ENCODE peak calls at places on chromosomes 6 and 20, in five cellular contexts. N is left lung, S is cardiac muscle cell, Q is endodermal cell, X is adrenal gland. J is an unnamed sample. For H3K4me1, the result is how much of the 10 kb centered on the place peaks cover.

GRCh38 chr20:45290677-45291355 is 15.8 kb upstream of the RBPJL start:
- DNase-seq in X (peak), Q (peak), S (peak), N (peak), J (peak)

GRCh38 chr6:169779896-169780295 is 28.5 kb downstream of the ERMARD start:
- DNase-seq in Q (no peak), N (no peak), S (no peak), X (no peak), J (no peak)

GRCh38 chr20:32562495-32562911 is 22.6 kb downstream of the NOL4L start:
- DNase-seq in N (peak), X (no peak), S (peak), Q (peak), J (no peak)

GRCh38 chr6:167402195-167402686 is 77.4 kb downstream of the TTLL2 start:
- DNase-seq in S (no peak), Q (peak), X (no peak), N (peak), J (no peak)

GRCh38 chr20:40694246-40694645 is 5.2 kb upstream of the MAFB start:
- DNase-seq in N (no peak), Q (no peak), S (no peak), X (no peak), J (no peak)

GRCh38 chr6:101918476-101918875 is 525.0 kb downstream of the GRIK2 start:
- DNase-seq in N (no peak), Q (no peak), X (no peak), S (no peak), J (no peak)

GRCh38 chr6:21636876-21637275 is 43.3 kb downstream of the SOX4 start:
- DNase-seq in X (no peak), N (no peak), Q (no peak), S (no peak), J (no peak)

GRCh38 chr20:23393999-23394775 is 27.1 kb downstream of the NAPB start:
- DNase-seq in N (no peak), X (no peak), Q (no peak), S (no peak), J (no peak)

GRCh38 chr6:105765239-105765638 is 320.9 kb upstream of the PRDM1 start:
- DNase-seq in N (no peak), Q (no peak), X (no peak), S (no peak), J (no peak)

GRCh38 chr6:105764318-105764717 is 321.8 kb upstream of the PRDM1 start:
- DNase-seq in Q (no peak), X (no peak), S (no peak), N (no peak), J (no peak)

GRCh38 chr6:105767541-105767940 is 318.6 kb upstream of the PRDM1 start:
- DNase-seq in Q (no peak), N (no peak), X (no peak), S (no peak), J (no peak)

GRCh38 chr6:105760746-105761145 is 325.4 kb upstream of the PRDM1 start:
- DNase-seq in Q (no peak), S (no peak), N (no peak), X (no peak), J (no peak)

DNA sequence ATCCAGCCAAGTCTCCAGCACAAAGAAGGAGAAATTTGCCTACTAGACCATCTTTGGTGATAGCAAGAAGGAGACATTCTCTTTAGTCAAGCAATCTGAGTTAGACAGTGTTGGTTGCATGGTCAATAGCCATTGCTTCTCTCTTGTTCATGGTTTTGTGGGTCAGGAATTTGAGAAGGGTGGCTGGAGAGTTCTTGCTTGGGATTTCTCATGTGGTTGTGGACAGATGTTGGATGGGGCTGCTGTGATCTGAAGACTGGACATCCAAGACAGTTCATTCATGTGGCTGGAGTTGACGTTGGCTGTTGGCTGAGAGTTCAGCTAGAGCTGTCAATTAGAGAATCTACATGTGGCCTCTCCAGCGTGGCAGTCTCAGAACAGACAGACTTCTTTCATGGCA is 322.3 kb upstream of the PRDM1 start:
- DNase-seq in Q (no peak), X (no peak), N (no peak), S (no peak), J (no peak)
- H3K4me1 ChIP-seq in Q (under half), X (under half), N (under half), S (under half), J (under half)

DNA sequence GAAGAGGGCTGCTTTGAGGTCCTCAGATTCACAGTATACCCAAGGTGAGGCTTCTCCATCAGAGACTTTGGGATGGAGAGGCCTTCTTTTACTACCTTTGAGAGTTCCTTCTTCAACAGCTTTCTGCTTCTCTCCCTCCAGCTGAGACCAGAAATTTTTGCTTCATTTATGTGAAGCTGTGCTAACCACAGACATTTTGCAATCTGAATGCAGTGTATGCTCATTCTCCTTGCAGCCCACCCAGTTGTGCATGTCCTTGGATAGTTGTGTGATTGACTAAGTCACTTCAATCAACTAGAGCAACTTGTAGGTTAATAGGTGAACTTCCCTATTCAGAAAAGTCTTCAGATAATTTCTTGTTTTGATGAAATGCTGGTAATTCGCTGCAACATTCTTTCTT is 20.1 kb downstream of the DCBLD1 start:
- DNase-seq in S (no peak), X (no peak), Q (no peak), N (no peak), J (no peak)
- H3K4me1 ChIP-seq in S (under half), X (under half), Q (under half), N (under half), J (under half)

GRCh38 chr20:50149481-50150254 is 3.9 kb downstream of the PEDS1 start:
- DNase-seq in N (peak), S (no peak), Q (no peak), X (no peak), J (no peak)
- H3K4me1 ChIP-seq in N (under half), S (under half), Q (under half), X (half or more), J (half or more)

GRCh38 chr6:44044940-44045671 is 82.1 kb downstream of the MRPL14 start:
- DNase-seq in N (no peak), Q (no peak), S (no peak), X (no peak), J (no peak)

GRCh38 chr6:44045672-44046015 is 81.6 kb downstream of the MRPL14 start:
- DNase-seq in S (no peak), N (no peak), Q (no peak), X (no peak), J (no peak)

GRCh38 chr6:44047801-44048200 is 79.5 kb downstream of the MRPL14 start:
- DNase-seq in N (no peak), Q (no peak), X (no peak), S (no peak), J (no peak)

GRCh38 chr6:44047179-44047546 is 80.1 kb downstream of the MRPL14 start:
- DNase-seq in Q (no peak), X (no peak), S (no peak), N (no peak), J (no peak)

GRCh38 chr6:44046516-44047178 is 80.6 kb downstream of the MRPL14 start:
- DNase-seq in N (no peak), S (no peak), X (no peak), Q (no peak), J (no peak)
- H3K4me1 ChIP-seq in N (under half), S (under half), X (under half), Q (under half), J (under half)

DNA sequence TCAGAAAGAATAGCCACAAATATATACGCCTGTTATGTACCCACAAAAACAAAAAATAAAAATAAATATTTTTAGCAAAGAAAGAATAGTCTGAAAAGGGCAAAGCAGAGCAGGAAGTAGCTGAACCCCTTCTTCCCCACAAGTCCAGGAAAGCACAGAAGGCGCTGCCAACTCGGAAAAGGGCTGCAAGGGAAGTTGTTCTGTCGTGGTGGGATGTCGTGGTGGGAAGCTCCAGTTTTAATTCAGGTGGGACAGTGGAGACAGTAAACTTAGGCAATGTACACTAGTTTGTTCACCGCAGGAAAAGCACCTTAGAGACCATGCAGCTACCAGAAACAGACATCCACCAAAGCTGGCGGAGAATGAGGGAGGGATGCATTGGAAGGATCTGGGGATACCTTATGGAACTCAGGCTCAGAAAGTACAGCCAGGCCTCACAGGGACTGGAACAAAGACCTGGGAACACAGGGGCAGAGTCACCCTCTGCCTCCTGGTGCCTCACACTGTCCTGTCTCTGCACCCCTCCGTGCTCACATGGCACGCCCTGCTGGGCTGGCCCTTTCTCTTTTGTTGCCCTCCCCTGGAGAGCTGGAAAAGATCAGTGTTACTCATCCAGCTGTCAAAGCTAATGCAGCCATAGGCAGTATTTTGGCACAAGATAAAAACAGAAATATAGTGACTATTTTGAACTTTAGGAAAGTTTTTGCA is 3.3 kb upstream of the APMAP start:
- DNase-seq in X (peak), S (no peak), Q (peak), N (no peak), J (no peak)
- H3K4me1 ChIP-seq in X (under half), S (under half), Q (under half), N (under half), J (under half)

DNA sequence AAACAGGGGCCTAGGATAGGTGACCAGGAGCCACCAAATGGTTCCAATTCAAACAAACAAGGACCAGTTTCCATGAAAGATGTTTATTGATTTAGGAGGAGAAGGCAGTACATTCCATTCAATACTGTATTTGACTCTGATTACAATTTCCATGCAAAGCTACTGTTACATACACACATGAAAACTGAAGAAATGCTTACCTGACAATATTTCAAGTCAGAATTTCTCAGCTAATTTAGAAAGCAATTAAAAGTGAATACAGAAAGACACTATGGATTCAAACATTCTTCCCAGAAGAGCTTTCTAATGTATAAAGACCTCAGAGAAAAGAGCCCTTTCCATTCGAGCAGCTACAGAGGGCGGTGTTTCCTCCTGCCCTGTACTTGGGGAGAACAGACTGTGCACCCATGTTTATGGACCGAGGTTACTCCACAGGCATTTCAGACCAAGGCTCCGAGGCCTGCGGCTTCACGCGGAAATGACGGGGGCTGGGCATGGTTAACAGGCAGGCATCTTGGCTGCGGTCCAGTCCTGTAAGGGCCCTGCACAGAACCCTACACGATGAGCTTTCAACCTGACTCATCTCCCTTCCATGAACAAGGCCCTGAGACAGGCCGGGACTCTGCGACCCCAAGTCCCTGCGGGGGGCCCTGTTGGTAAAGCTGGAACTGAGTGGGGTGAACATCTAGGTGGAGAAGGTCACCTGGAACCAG is 25.7 kb upstream of the TCFL5 start:
- DNase-seq in X (peak), N (no peak), S (peak), Q (no peak), J (peak)
- H3K4me1 ChIP-seq in X (under half), N (under half), S (under half), Q (under half), J (under half)

GRCh38 chr6:44061375-44062104 is 65.7 kb downstream of the MRPL14 start:
- DNase-seq in S (no peak), N (no peak), X (no peak), Q (no peak), J (no peak)
- H3K4me1 ChIP-seq in S (under half), N (under half), X (half or more), Q (under half), J (under half)